ENCODE peak calls at places on chromosome 11, in eight cellular contexts. M is iPS DF 19.7; I is stimulated activated CD4-positive, alpha-beta T cell treated with anti-CD3 and anti-CD28 coated beads, Interleukin-1b, Interleukin-23, amount 100 ng/mL, for 24 hours; P is stromal cell of bone marrow; X is NCI-H1105; W is colonic mucosa; Q is NCI-H774; U is lower lobe of right lung. O is an unnamed sample.

GRCh38 chr11:17744151-17744940 is 9.8 kb downstream of the KCNC1 start:
- DNase-seq in M (no peak), I (no peak), P (peak), X (no peak), W (no peak), Q (no peak), U (no peak), O (no peak)

GRCh38 chr11:56990702-56991101 is 2.0 kb downstream of the OR5AK2 start:
- DNase-seq in M (no peak), I (no peak), P (no peak), X (no peak), W (no peak), Q (no peak), U (no peak), O (no peak)

GRCh38 chr11:2301631-2302272 is at the start of the genes C11orf21 and TSPAN32:
- DNase-seq in M (no peak), I (no peak), P (peak), X (no peak), W (peak), Q (no peak), U (peak), O (no peak)

GRCh38 chr11:117585631-117586030 is 211.4 kb downstream of the DSCAML1 start:
- DNase-seq in M (no peak), I (no peak), P (no peak), X (no peak), W (no peak), Q (no peak), U (no peak), O (no peak)

GRCh38 chr11:130099356-130099755 is 29.7 kb downstream of the APLP2 start:
- DNase-seq in M (no peak), I (no peak), P (no peak), X (no peak), W (no peak), Q (no peak), U (no peak), O (no peak)

GRCh38 chr11:120217941-120218694 is 7.3 kb downstream of the OAF start:
- DNase-seq in M (no peak), I (no peak), P (no peak), X (no peak), W (no peak), Q (no peak), U (no peak), O (no peak)

GRCh38 chr11:115238086-115238485 is 266.1 kb downstream of the CADM1 start:
- DNase-seq in M (no peak), I (no peak), P (no peak), X (no peak), W (no peak), Q (no peak), U (no peak), O (no peak)

GRCh38 chr11:11304572-11304971 is 48.5 kb downstream of the CSNK2A3 start:
- DNase-seq in M (no peak), I (no peak), P (no peak), X (no peak), W (no peak), Q (no peak), U (no peak), O (no peak)

GRCh38 chr11:65426839-65427690 is 4.5 kb downstream of the NEAT1 start:
- DNase-seq in M (no peak), I (no peak), P (peak), X (no peak), W (peak), Q (no peak), U (peak), O (peak)

GRCh38 chr11:6925636-6926207 is 504 bp upstream of the ZNF215 start:
- DNase-seq in M (no peak), I (no peak), P (no peak), X (no peak), W (peak), Q (peak), U (no peak), O (no peak)

GRCh38 chr11:129460714-129461113 is 85.1 kb downstream of the BARX2 start:
- DNase-seq in M (no peak), I (no peak), P (no peak), X (peak), W (no peak), Q (peak), U (no peak), O (peak)

O was measured in HT-29.